ENCODE peak calls at places on chromosomes 13 and 19, in six cellular contexts. R is hepatocyte, E is neural progenitor cell, D is HCT116, V is PC-3, X is MM.1S. I is an unnamed sample. For H3K9me3, the result is how much of the 10 kb centered on the place peaks cover.

GRCh38 chr19:55454787-55455243 is 6.6 kb downstream of the ISOC2 start:
- DNase-seq in E (peak), R (no peak), D (no peak), V (peak), X (no peak), I (peak)

GRCh38 chr19:45104658-45105384 is 11.8 kb downstream of the PPP1R37 start:
- DNase-seq in X (peak), R (no peak), V (no peak), D (no peak), E (no peak), I (no peak)

GRCh38 chr13:106768991-106769390 is 201.1 kb upstream of the ARGLU1 start:
- DNase-seq in V (no peak), D (no peak), R (no peak), X (no peak), E (no peak), I (no peak)

GRCh38 chr13:68125087-68125480 is 894.9 kb upstream of the PCDH9 start:
- DNase-seq in E (no peak), V (no peak), X (no peak), R (no peak), D (no peak), I (no peak)

GRCh38 chr13:90502143-90502542 is 845.3 kb upstream of the MIR17HG start:
- DNase-seq in R (no peak), D (no peak), X (no peak), V (no peak), E (no peak), I (no peak)

GRCh38 chr13:33180009-33180804 is 105.3 kb downstream of the STARD13 start:
- DNase-seq in X (no peak), V (no peak), R (peak), D (no peak), E (no peak), I (no peak)

GRCh38 chr13:91355099-91355825 is 7.8 kb downstream of the MIR17HG start:
- DNase-seq in V (no peak), E (no peak), X (no peak), R (no peak), D (no peak), I (no peak)

GRCh38 chr19:19113040-19113541 is 25.2 kb downstream of the TMEM161A start:
- DNase-seq in X (no peak), V (peak), R (no peak), E (peak), D (no peak), I (peak)

GRCh38 chr13:113905018-113905417 is 41.1 kb upstream of the GAS6 start:
- DNase-seq in V (no peak), D (no peak), E (no peak), X (no peak), R (no peak), I (no peak)

GRCh38 chr13:79297128-79297527 is 108.9 kb downstream of the RBM26 start:
- DNase-seq in R (no peak), V (no peak), X (no peak), E (no peak), D (no peak), I (no peak)

GRCh38 chr19:2051771-2052704 is 994 bp upstream of the MKNK2 start:
- DNase-seq in R (peak), V (no peak), D (no peak), E (no peak), X (no peak), I (no peak)

GRCh38 chr19:55088543-55089265 is 13.0 kb downstream of the EPS8L1 start:
- DNase-seq in E (peak), X (peak), R (peak), V (peak), D (no peak), I (peak)

GRCh38 chr13:98478134-98479129 is 98.5 kb downstream of the STK24 start:
- DNase-seq in R (no peak), D (no peak), V (peak), E (peak), X (no peak), I (peak)

GRCh38 chr19:3908266-3909054 is 24.4 kb upstream of the NMRK2 start:
- DNase-seq in R (no peak), V (no peak), E (no peak), D (no peak), X (no peak), I (no peak)

GRCh38 chr19:15869109-15869555 is 28.7 kb downstream of the CYP4F2 start:
- DNase-seq in R (no peak), X (no peak), E (no peak), V (peak), D (peak), I (peak)

GRCh38 chr13:27038323-27038722 is 133.3 kb downstream of the USP12 start:
- DNase-seq in X (no peak), D (peak), V (peak), E (no peak), R (no peak), I (peak)

GRCh38 chr19:58569191-58569942 is 3.8 kb downstream of the MZF1 start:
- DNase-seq in D (no peak), X (no peak), V (no peak), E (no peak), R (peak), I (no peak)

GRCh38 chr19:33649919-33650305 is 28.2 kb downstream of the CHST8 start:
- DNase-seq in E (no peak), V (no peak), X (peak), R (no peak), D (no peak), I (no peak)

GRCh38 chr13:48500652-48501197 is 32.2 kb downstream of the RCBTB2 start:
- DNase-seq in V (peak), E (no peak), X (no peak), R (peak), D (no peak), I (peak)

GRCh38 chr13:26280822-26281221 is 26.9 kb downstream of the CDK8 start:
- DNase-seq in X (no peak), D (no peak), R (no peak), E (no peak), V (no peak), I (no peak)

GRCh38 chr13:97327521-97328221 is 105.5 kb downstream of the MBNL2 start:
- DNase-seq in X (no peak), D (no peak), R (no peak), E (no peak), V (no peak), I (no peak)

GRCh38 chr13:52428295-52428694 is 22.1 kb downstream of the VPS36 start:
- DNase-seq in E (no peak), D (no peak), X (no peak), V (peak), R (peak), I (no peak)

GRCh38 chr19:19507354-19507753 is 8.0 kb downstream of the TSSK6 start:
- DNase-seq in R (no peak), D (no peak), X (no peak), E (no peak), V (no peak), I (no peak)

GRCh38 chr19:56687036-56687435 is 15.5 kb upstream of the ZNF835 start:
- DNase-seq in V (peak), R (no peak), X (no peak), D (no peak), E (no peak), I (no peak)
- H3K9me3 ChIP-seq in V (under half), R (under half), X (under half), D (under half), E (under half), I (under half)

DNA sequence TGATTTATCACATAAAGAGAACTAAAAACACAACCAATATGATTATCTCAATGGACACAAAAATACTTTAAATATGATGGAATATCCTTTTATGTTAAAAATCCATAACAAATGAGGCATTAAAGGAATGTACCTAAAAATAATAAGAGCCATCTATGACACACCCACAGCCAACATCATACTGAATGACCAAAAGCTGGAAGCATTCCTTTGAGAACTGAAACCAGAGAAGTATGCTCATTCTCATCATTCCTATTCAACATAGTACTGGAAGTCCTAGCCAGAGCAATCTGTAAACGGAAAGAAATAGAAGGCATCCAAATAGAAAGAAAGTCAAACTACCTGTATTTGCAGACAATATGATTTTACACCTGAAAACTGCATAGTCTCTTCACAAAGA is 671.0 kb downstream of the SLITRK1 start:
- DNase-seq in X (no peak), E (no peak), V (no peak), D (no peak), R (no peak), I (peak)
- TF ChIP-seq EZH2phosphoT487 in X (no peak), E (no peak), V (no peak), D (no peak), R (no peak), I (no peak)

GRCh38 chr19:39320948-39321831 is 527 bp upstream of the LRFN1 start:
- DNase-seq in X (no peak), V (no peak), D (no peak), E (no peak), R (no peak), I (no peak)
- TF ChIP-seq EZH2 in X (no peak), V (no peak), D (no peak), E (no peak), R (no peak), I (no peak)

GRCh38 chr19:21970466-21970865 is 40.3 kb downstream of the ZNF208 start:
- DNase-seq in D (no peak), E (no peak), V (no peak), R (no peak), X (no peak), I (no peak)
- H3K9me3 ChIP-seq in D (under half), E (under half), V (under half), R (under half), X (under half), I (under half)

DNA sequence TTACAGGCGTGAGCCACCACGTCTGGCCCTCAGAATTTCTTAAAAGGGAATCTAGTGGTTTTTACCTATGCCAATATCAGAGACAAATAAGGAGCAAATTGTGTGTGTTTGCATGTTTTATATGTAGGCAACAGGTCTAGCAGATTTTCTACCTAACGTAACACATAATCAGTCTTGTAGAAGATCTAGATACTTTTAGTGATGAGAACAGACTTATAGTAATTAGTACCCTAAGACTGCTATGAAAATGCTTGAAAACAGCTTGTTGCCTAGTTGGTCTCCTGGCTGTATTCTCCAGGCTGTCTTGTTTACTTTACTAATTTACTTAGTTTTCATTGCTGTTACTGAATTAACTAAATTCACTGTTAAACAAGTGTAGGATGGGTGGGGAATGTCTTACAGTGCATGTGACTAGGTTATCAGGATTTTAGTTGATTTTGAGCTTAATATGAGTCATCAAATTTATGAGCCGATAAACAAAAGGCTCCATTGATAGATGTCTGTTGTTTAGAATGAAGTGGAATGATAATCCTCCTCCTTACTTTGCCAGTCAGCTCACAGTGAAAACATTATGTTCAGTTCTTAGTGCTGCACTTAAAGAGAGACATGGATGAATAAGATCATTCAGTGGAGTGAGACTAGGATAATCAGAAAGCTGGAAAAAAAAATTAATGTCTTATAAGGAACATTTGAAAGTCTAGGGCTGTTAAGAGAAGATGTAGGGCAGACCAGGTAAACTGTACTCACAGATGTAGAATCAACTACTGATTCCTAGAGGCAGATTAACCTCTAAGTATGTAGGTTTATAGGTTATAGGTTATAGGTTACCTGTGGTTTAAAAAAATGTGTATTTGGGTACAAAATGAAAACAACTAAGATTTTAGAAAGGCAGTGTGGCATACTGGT is 22.4 kb downstream of the GTF2F2 start:
- DNase-seq in E (peak), V (peak), R (peak), D (peak), X (no peak), I (peak)
- TF ChIP-seq EZH2phosphoT487 in E (no peak), V (no peak), R (no peak), D (no peak), X (no peak), I (no peak)

GRCh38 chr19:35414442-35414841 is 33.6 kb upstream of the FFAR2 start:
- DNase-seq in V (no peak), R (no peak), D (no peak), E (no peak), X (no peak), I (no peak)
- TF ChIP-seq EZH2 in V (no peak), R (no peak), D (no peak), E (no peak), X (no peak), I (no peak)